ENCODE peak calls at places on chromosomes 7 and 10, in eight cellular contexts. One of them, this sample, is unnamed.
A peak's percentile ranks its signal among the peaks of the same experiment; 100 is the strongest.

GRCh38 chr10:75926763-75927162 is 495.3 kb downstream of the LRMDA start:
- DNase-seq in A549: no peak
- DNase-seq in esophagus squamous epithelium: no peak
- DNase-seq in transverse colon: peak; percentile 47
- DNase-seq in HCT116: peak; percentile 24
- DNase-seq in body of pancreas: no peak
- DNase-seq in sigmoid colon: peak; percentile 74
- DNase-seq in thyroid gland: no peak
- DNase-seq in this sample: peak; percentile 43

GRCh38 chr7:21108182-21108581 is 319.7 kb upstream of the SP4 start:
- DNase-seq in thyroid gland: peak; percentile 47
- DNase-seq in sigmoid colon: no peak
- DNase-seq in A549: no peak
- DNase-seq in esophagus squamous epithelium: no peak
- DNase-seq in HCT116: no peak
- DNase-seq in transverse colon: peak; percentile 85
- DNase-seq in body of pancreas: peak; percentile 52
- DNase-seq in this sample: no peak

GRCh38 chr7:146443102-146443501 is 326.5 kb downstream of the CNTNAP2 start:
- DNase-seq in A549: no peak
- DNase-seq in esophagus squamous epithelium: no peak
- DNase-seq in HCT116: no peak
- DNase-seq in body of pancreas: no peak
- DNase-seq in sigmoid colon: no peak
- DNase-seq in thyroid gland: no peak
- DNase-seq in transverse colon: no peak
- DNase-seq in this sample: no peak

GRCh38 chr10:49012603-49013002 is 73.0 kb upstream of the LRRC18 start:
- DNase-seq in sigmoid colon: no peak
- DNase-seq in thyroid gland: no peak
- DNase-seq in HCT116: no peak
- DNase-seq in A549: no peak
- DNase-seq in transverse colon: no peak
- DNase-seq in esophagus squamous epithelium: no peak
- DNase-seq in body of pancreas: no peak
- DNase-seq in this sample: no peak

GRCh38 chr7:337567-337951 is 47.6 kb downstream of the FOXL3 start:
- DNase-seq in body of pancreas: no peak
- DNase-seq in esophagus squamous epithelium: no peak
- DNase-seq in sigmoid colon: no peak
- DNase-seq in thyroid gland: no peak
- DNase-seq in HCT116: no peak
- DNase-seq in transverse colon: no peak
- DNase-seq in A549: no peak
- DNase-seq in this sample: no peak

GRCh38 chr10:93576888-93577287 is 10.4 kb downstream of the FFAR4 start:
- DNase-seq in HCT116: no peak
- DNase-seq in A549: no peak
- DNase-seq in body of pancreas: no peak
- DNase-seq in thyroid gland: no peak
- DNase-seq in sigmoid colon: no peak
- DNase-seq in transverse colon: peak; percentile 36
- DNase-seq in esophagus squamous epithelium: no peak
- DNase-seq in this sample: no peak

GRCh38 chr7:128174391-128174790 is 66.7 kb upstream of the LEP start:
- DNase-seq in transverse colon: no peak
- DNase-seq in thyroid gland: no peak
- DNase-seq in HCT116: no peak
- DNase-seq in esophagus squamous epithelium: no peak
- DNase-seq in body of pancreas: no peak
- DNase-seq in sigmoid colon: no peak
- DNase-seq in A549: no peak
- DNase-seq in this sample: no peak

GRCh38 chr7:155914341-155914740 is 102.1 kb upstream of the SHH start:
- DNase-seq in thyroid gland: no peak
- DNase-seq in esophagus squamous epithelium: no peak
- DNase-seq in A549: no peak
- DNase-seq in transverse colon: no peak
- DNase-seq in HCT116: no peak
- DNase-seq in sigmoid colon: no peak
- DNase-seq in body of pancreas: no peak
- DNase-seq in this sample: no peak

GRCh38 chr10:13518076-13518692 is 10.6 kb downstream of the BEND7 start:
- DNase-seq in A549: no peak
- DNase-seq in HCT116: no peak
- DNase-seq in thyroid gland: no peak
- DNase-seq in sigmoid colon: no peak
- DNase-seq in transverse colon: no peak
- DNase-seq in body of pancreas: no peak
- DNase-seq in esophagus squamous epithelium: no peak
- DNase-seq in this sample: no peak

GRCh38 chr10:91632671-91633550 is at the start of gene PPP1R3C:
- DNase-seq in transverse colon: peak; percentile 79
- DNase-seq in HCT116: no peak
- DNase-seq in thyroid gland: peak; percentile 81
- DNase-seq in sigmoid colon: peak; percentile 96
- DNase-seq in body of pancreas: peak; percentile 92
- DNase-seq in esophagus squamous epithelium: no peak
- DNase-seq in A549: peak; percentile 93
- DNase-seq in this sample: peak; percentile 88

GRCh38 chr7:129646369-129647021 is 35.0 kb downstream of the NRF1 start:
- DNase-seq in body of pancreas: no peak
- DNase-seq in thyroid gland: no peak
- DNase-seq in transverse colon: no peak
- DNase-seq in A549: no peak
- DNase-seq in esophagus squamous epithelium: no peak
- DNase-seq in HCT116: no peak
- DNase-seq in sigmoid colon: no peak
- DNase-seq in this sample: no peak

GRCh38 chr7:30469303-30469702 is 9.3 kb downstream of the NOD1 start:
- DNase-seq in HCT116: peak; percentile 8
- DNase-seq in transverse colon: peak; percentile 71
- DNase-seq in A549: peak; percentile 97
- DNase-seq in thyroid gland: peak; percentile 58
- DNase-seq in esophagus squamous epithelium: no peak
- DNase-seq in body of pancreas: peak; percentile 48
- DNase-seq in sigmoid colon: peak; percentile 88
- DNase-seq in this sample: peak; percentile 82

GRCh38 chr7:128059143-128059975 is 28.1 kb upstream of the LRRC4 start:
- DNase-seq in body of pancreas: no peak
- DNase-seq in sigmoid colon: no peak
- DNase-seq in esophagus squamous epithelium: no peak
- DNase-seq in thyroid gland: no peak
- DNase-seq in A549: no peak
- DNase-seq in HCT116: no peak
- DNase-seq in transverse colon: no peak
- DNase-seq in this sample: no peak

GRCh38 chr7:131489196-131489595 is 67.2 kb downstream of the PODXL start:
- DNase-seq in A549: no peak
- DNase-seq in HCT116: no peak
- DNase-seq in esophagus squamous epithelium: no peak
- DNase-seq in sigmoid colon: no peak
- DNase-seq in body of pancreas: no peak
- DNase-seq in thyroid gland: no peak
- DNase-seq in transverse colon: no peak
- DNase-seq in this sample: no peak

GRCh38 chr10:12579954-12580858 is 230.9 kb downstream of the CAMK1D start:
- DNase-seq in esophagus squamous epithelium: no peak
- DNase-seq in thyroid gland: no peak
- DNase-seq in transverse colon: no peak
- DNase-seq in HCT116: no peak
- DNase-seq in sigmoid colon: peak; percentile 66
- DNase-seq in body of pancreas: no peak
- DNase-seq in A549: peak; percentile 59
- DNase-seq in this sample: no peak

GRCh38 chr10:26486985-26487850 is 49.1 kb downstream of the APBB1IP start:
- DNase-seq in sigmoid colon: no peak
- DNase-seq in body of pancreas: no peak
- DNase-seq in HCT116: peak; percentile 55
- DNase-seq in thyroid gland: peak; percentile 32
- DNase-seq in esophagus squamous epithelium: no peak
- DNase-seq in transverse colon: peak; percentile 17
- DNase-seq in A549: peak; percentile 94
- DNase-seq in this sample: peak; percentile 28

GRCh38 chr7:114916261-114916892 is 5.5 kb upstream of the MDFIC start:
- DNase-seq in transverse colon: no peak
- DNase-seq in A549: no peak
- DNase-seq in body of pancreas: no peak
- DNase-seq in sigmoid colon: no peak
- DNase-seq in thyroid gland: no peak
- DNase-seq in esophagus squamous epithelium: no peak
- DNase-seq in HCT116: no peak
- DNase-seq in this sample: no peak

GRCh38 chr7:375491-375821 is 85.5 kb downstream of the FOXL3 start:
- DNase-seq in esophagus squamous epithelium: no peak
- DNase-seq in HCT116: no peak
- DNase-seq in transverse colon: peak; percentile 5
- DNase-seq in body of pancreas: peak; percentile 11
- DNase-seq in A549: no peak
- DNase-seq in thyroid gland: no peak
- DNase-seq in sigmoid colon: peak; percentile 60
- DNase-seq in this sample: no peak

GRCh38 chr7:69880848-69881247 is 282.6 kb downstream of the AUTS2 start:
- DNase-seq in HCT116: no peak
- DNase-seq in A549: no peak
- DNase-seq in esophagus squamous epithelium: no peak
- DNase-seq in body of pancreas: no peak
- DNase-seq in transverse colon: no peak
- DNase-seq in thyroid gland: no peak
- DNase-seq in sigmoid colon: no peak
- DNase-seq in this sample: no peak

GRCh38 chr10:119441921-119442757 is 100.4 kb downstream of the RGS10 start:
- DNase-seq in transverse colon: no peak
- DNase-seq in HCT116: no peak
- DNase-seq in A549: no peak
- DNase-seq in sigmoid colon: no peak
- DNase-seq in body of pancreas: no peak
- DNase-seq in esophagus squamous epithelium: no peak
- DNase-seq in thyroid gland: no peak
- DNase-seq in this sample: no peak
- TF ChIP-seq POLR2A in transverse colon: no peak
- TF ChIP-seq POLR2A in HCT116: no peak
- TF ChIP-seq POLR2A in A549: no peak
- TF ChIP-seq POLR2A in sigmoid colon: no peak
- TF ChIP-seq POLR2A in body of pancreas: no peak
- TF ChIP-seq POLR2A in esophagus squamous epithelium: no peak
- TF ChIP-seq POLR2A in thyroid gland: no peak
- TF ChIP-seq POLR2A in this sample: no peak

DNA sequence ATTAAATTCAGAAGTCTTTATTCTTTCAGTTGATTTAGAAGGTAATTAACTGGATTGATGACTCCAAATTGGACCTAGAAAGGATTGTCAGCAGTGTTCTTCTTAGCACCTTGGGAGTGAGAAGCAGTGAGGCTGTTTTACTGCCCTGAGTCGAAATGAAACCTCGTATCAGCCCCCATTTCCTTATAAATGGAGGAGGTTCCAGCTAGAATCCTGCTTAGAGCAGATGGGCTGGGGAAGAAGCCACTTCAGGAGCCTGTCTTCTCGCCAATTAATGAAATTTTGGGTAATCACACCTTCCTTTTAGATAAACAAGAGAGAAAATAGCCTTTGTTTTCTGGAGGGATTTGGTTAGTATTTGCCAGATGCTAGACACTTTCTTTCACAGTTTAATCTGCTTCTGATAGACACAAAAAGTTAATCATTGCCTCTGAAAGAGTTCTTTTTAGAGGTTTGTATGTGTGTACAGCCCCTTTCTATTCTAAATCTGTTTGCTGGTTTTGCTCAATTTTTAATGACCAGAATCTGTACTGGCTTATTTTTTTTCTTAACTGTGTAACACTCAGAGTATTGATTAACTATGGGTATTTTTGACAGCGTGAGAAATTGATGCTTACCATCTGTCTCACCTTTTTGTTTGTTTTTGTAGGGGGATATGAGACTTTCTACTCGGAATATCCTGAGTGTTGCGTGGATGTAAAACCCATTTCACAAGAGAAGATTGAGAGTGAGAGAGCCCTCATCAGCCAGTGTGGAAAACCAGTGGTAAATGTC is 4.6 kb downstream of the DUSP5 start:
- DNase-seq in transverse colon: no peak
- DNase-seq in body of pancreas: no peak
- DNase-seq in A549: no peak
- DNase-seq in sigmoid colon: no peak
- DNase-seq in HCT116: no peak
- DNase-seq in thyroid gland: no peak
- DNase-seq in esophagus squamous epithelium: no peak
- DNase-seq in this sample: no peak
- H3K4me1 ChIP-seq in transverse colon: peaks cover 70% of the 10 kb centered on the region
- H3K4me1 ChIP-seq in body of pancreas: peaks cover 48% of the 10 kb centered on the region
- H3K4me1 ChIP-seq in A549: peaks cover 62% of the 10 kb centered on the region
- H3K4me1 ChIP-seq in sigmoid colon: peaks cover 68% of the 10 kb centered on the region
- H3K4me1 ChIP-seq in HCT116: peaks cover 61% of the 10 kb centered on the region
- H3K4me1 ChIP-seq in thyroid gland: peaks cover 64% of the 10 kb centered on the region
- H3K4me1 ChIP-seq in esophagus squamous epithelium: peaks cover 90% of the 10 kb centered on the region
- H3K4me1 ChIP-seq in this sample: peaks cover 8% of the 10 kb centered on the region

GRCh38 chr7:151226875-151227782 is at the start of gene ABCF2:
- DNase-seq in sigmoid colon: peak; percentile 100
- DNase-seq in transverse colon: peak; percentile 99
- DNase-seq in thyroid gland: peak; percentile 100
- DNase-seq in esophagus squamous epithelium: peak; percentile 98
- DNase-seq in body of pancreas: peak; percentile 99
- DNase-seq in A549: peak; percentile 99
- DNase-seq in HCT116: peak; percentile 98
- DNase-seq in this sample: peak; percentile 99
- TF ChIP-seq CTCF in sigmoid colon: no peak
- TF ChIP-seq CTCF in transverse colon: no peak
- TF ChIP-seq CTCF in thyroid gland: no peak
- TF ChIP-seq CTCF in esophagus squamous epithelium: no peak
- TF ChIP-seq CTCF in body of pancreas: no peak
- TF ChIP-seq CTCF in A549: no peak
- TF ChIP-seq CTCF in HCT116: no peak
- TF ChIP-seq CTCF in this sample: no peak

GRCh38 chr7:16420649-16421332 is 547 bp downstream of the CRPPA start:
- DNase-seq in HCT116: peak; percentile 68
- DNase-seq in thyroid gland: peak; percentile 90
- DNase-seq in transverse colon: peak; percentile 89
- DNase-seq in sigmoid colon: peak; percentile 94
- DNase-seq in esophagus squamous epithelium: peak; percentile 33
- DNase-seq in body of pancreas: peak; percentile 87
- DNase-seq in A549: peak; percentile 94
- DNase-seq in this sample: peak; percentile 84

GRCh38 chr7:16422917-16423316 is 1.6 kb upstream of the CRPPA start:
- DNase-seq in thyroid gland: peak; percentile 5
- DNase-seq in esophagus squamous epithelium: no peak
- DNase-seq in A549: peak; percentile 14
- DNase-seq in body of pancreas: no peak
- DNase-seq in sigmoid colon: no peak
- DNase-seq in HCT116: no peak
- DNase-seq in transverse colon: no peak
- DNase-seq in this sample: no peak

GRCh38 chr7:16422100-16422430 is 727 bp upstream of the CRPPA start:
- DNase-seq in sigmoid colon: no peak
- DNase-seq in HCT116: no peak
- DNase-seq in esophagus squamous epithelium: no peak
- DNase-seq in thyroid gland: no peak
- DNase-seq in transverse colon: no peak
- DNase-seq in body of pancreas: no peak
- DNase-seq in A549: no peak
- DNase-seq in this sample: no peak

GRCh38 chr7:16420329-16420648 is 1.0 kb downstream of the CRPPA start:
- DNase-seq in thyroid gland: no peak
- DNase-seq in A549: no peak
- DNase-seq in transverse colon: no peak
- DNase-seq in body of pancreas: no peak
- DNase-seq in HCT116: no peak
- DNase-seq in esophagus squamous epithelium: no peak
- DNase-seq in sigmoid colon: no peak
- DNase-seq in this sample: no peak

GRCh38 chr7:16421333-16422099 is at the start of gene CRPPA:
- DNase-seq in HCT116: no peak
- DNase-seq in A549: peak; percentile 41
- DNase-seq in thyroid gland: peak; percentile 30
- DNase-seq in body of pancreas: peak; percentile 47
- DNase-seq in esophagus squamous epithelium: no peak
- DNase-seq in transverse colon: peak; percentile 36
- DNase-seq in sigmoid colon: peak; percentile 72
- DNase-seq in this sample: peak; percentile 37
- TF ChIP-seq POLR2A in HCT116: no peak
- TF ChIP-seq POLR2A in A549: no peak
- TF ChIP-seq POLR2A in thyroid gland: no peak
- TF ChIP-seq POLR2A in body of pancreas: no peak
- TF ChIP-seq POLR2A in esophagus squamous epithelium: no peak
- TF ChIP-seq POLR2A in transverse colon: peak; percentile 17
- TF ChIP-seq POLR2A in sigmoid colon: no peak
- TF ChIP-seq POLR2A in this sample: no peak

This sample was measured in uterus.